ENCODE peak calls at places on chromosome 20, in nine cellular contexts. H, O, X, J, N, I, M, R and D are unnamed samples.

GRCh38 chr20:40176442-40176841 is 512.6 kb downstream of the MAFB start:
- DNase-seq in I (no peak), M (no peak), X (peak), H (no peak), R (no peak), O (no peak), J (no peak), N (no peak), D (no peak)

GRCh38 chr20:11248691-11249178 is 574.9 kb upstream of the JAG1 start:
- DNase-seq in I (no peak), J (no peak), O (peak), R (no peak), N (no peak), X (no peak), M (no peak), H (no peak), D (no peak)

GRCh38 chr20:59120491-59120890 is 43.1 kb upstream of the ZNF831 start:
- DNase-seq in N (no peak), J (no peak), X (no peak), M (no peak), O (no peak), H (peak), R (no peak), I (no peak), D (no peak)

GRCh38 chr20:31901615-31902014 is 31.2 kb downstream of the TTLL9 start:
- DNase-seq in R (no peak), O (no peak), J (no peak), X (no peak), N (peak), H (no peak), M (no peak), I (no peak), D (no peak)

GRCh38 chr20:33724439-33725094 is 4.5 kb upstream of the PXMP4 start:
- DNase-seq in X (no peak), I (no peak), H (no peak), O (no peak), J (no peak), N (no peak), R (no peak), M (no peak), D (no peak)

GRCh38 chr20:52974155-52974554 is 2.0 kb downstream of the TSHZ2 start:
- DNase-seq in O (no peak), J (no peak), R (no peak), I (peak), X (peak), M (no peak), N (no peak), H (peak), D (no peak)

GRCh38 chr20:59939052-59939878 is 840 bp downstream of the PPP1R3D start:
- DNase-seq in I (no peak), O (no peak), N (peak), J (peak), H (no peak), R (no peak), X (no peak), M (no peak), D (peak)

GRCh38 chr20:60294627-60295026 is 336.4 kb downstream of the CDH26 start:
- DNase-seq in X (no peak), N (no peak), I (no peak), R (no peak), M (no peak), O (no peak), H (no peak), J (no peak), D (no peak)

GRCh38 chr20:4135385-4136077 is 120.2 kb upstream of the RNF24 start:
- DNase-seq in X (peak), M (no peak), N (no peak), R (peak), H (no peak), J (peak), I (no peak), O (no peak), D (peak)

GRCh38 chr20:50064640-50065615 is 48.0 kb downstream of the UBE2V1 start:
- DNase-seq in X (no peak), N (no peak), H (no peak), I (peak), O (no peak), M (no peak), J (no peak), R (no peak), D (no peak)

GRCh38 chr20:58420798-58421496 is 31.9 kb downstream of the VAPB start:
- DNase-seq in R (peak), X (peak), N (no peak), H (no peak), O (no peak), J (no peak), M (no peak), I (no peak), D (peak)

GRCh38 chr20:10217517-10218410 is 866 bp upstream of the SNAP25 start:
- DNase-seq in I (peak), X (peak), N (no peak), H (no peak), O (peak), J (peak), M (no peak), R (peak), D (no peak)

GRCh38 chr20:31720486-31721407 is 1.9 kb downstream of the BCL2L1 start:
- DNase-seq in H (no peak), J (no peak), I (no peak), M (no peak), N (no peak), R (no peak), X (no peak), O (no peak), D (peak)

GRCh38 chr20:5316188-5317158 is at the start of gene PROKR2:
- DNase-seq in N (no peak), J (peak), I (peak), X (peak), H (no peak), R (no peak), M (no peak), O (no peak), D (no peak)

GRCh38 chr20:9928281-9928737 is 89.4 kb upstream of the PAK5 start:
- DNase-seq in H (no peak), O (no peak), R (no peak), I (no peak), X (no peak), M (no peak), J (no peak), N (no peak), D (no peak)

GRCh38 chr20:21767739-21768223 is 62.3 kb downstream of the PAX1 start:
- DNase-seq in I (peak), R (no peak), N (peak), O (no peak), X (no peak), J (peak), M (no peak), H (no peak), D (peak)

GRCh38 chr20:24681634-24682495 is 212.4 kb downstream of the SYNDIG1 start:
- DNase-seq in N (peak), M (no peak), R (no peak), X (no peak), O (no peak), H (no peak), I (no peak), J (no peak), D (no peak)

GRCh38 chr20:37071481-37071911 is 24.3 kb downstream of the RBL1 start:
- DNase-seq in O (no peak), X (peak), H (peak), I (no peak), N (no peak), M (no peak), J (no peak), R (no peak), D (peak)

GRCh38 chr20:11060423-11061205 is 386.8 kb upstream of the JAG1 start:
- DNase-seq in J (no peak), N (no peak), X (no peak), M (no peak), R (no peak), I (no peak), H (no peak), O (no peak), D (no peak)

GRCh38 chr20:6700563-6701328 is 66.7 kb upstream of the BMP2 start:
- DNase-seq in O (no peak), M (no peak), R (no peak), X (no peak), N (peak), H (no peak), I (no peak), J (no peak), D (no peak)

GRCh38 chr20:8646026-8646425 is 422.9 kb upstream of the PLCB4 start:
- DNase-seq in J (no peak), M (no peak), X (peak), N (no peak), H (no peak), R (no peak), I (no peak), O (no peak), D (peak)

GRCh38 chr20:41631826-41632225 is 13.6 kb upstream of the CHD6 start:
- DNase-seq in J (no peak), N (no peak), X (peak), H (no peak), O (no peak), R (no peak), I (no peak), M (no peak), D (no peak)

GRCh38 chr20:50750145-50750671 is 18.8 kb downstream of the PARD6B start:
- DNase-seq in X (no peak), J (no peak), I (no peak), R (no peak), O (no peak), H (no peak), N (no peak), M (no peak), D (no peak)

GRCh38 chr20:38827770-38828281 is 22.3 kb downstream of the PPP1R16B start:
- DNase-seq in H (no peak), J (no peak), O (no peak), I (no peak), R (no peak), X (no peak), N (no peak), M (no peak), D (no peak)

GRCh38 chr20:33081411-33082154 is 2.1 kb downstream of the BPIFB4 start:
- DNase-seq in N (no peak), J (no peak), H (no peak), M (no peak), X (no peak), O (no peak), R (no peak), I (no peak), D (no peak)

GRCh38 chr20:22346716-22347115 is 237.7 kb downstream of the FOXA2 start:
- DNase-seq in O (no peak), R (no peak), H (no peak), M (no peak), I (no peak), J (no peak), N (no peak), X (peak), D (peak)

GRCh38 chr20:44517454-44517853 is 4.4 kb downstream of the SERINC3 start:
- DNase-seq in N (no peak), H (no peak), X (no peak), I (no peak), J (no peak), R (no peak), M (no peak), O (no peak), D (no peak)

GRCh38 chr20:49276201-49276894 is 1.5 kb downstream of the ZNFX1 start:
- DNase-seq in O (peak), N (no peak), R (peak), I (no peak), H (peak), X (peak), M (no peak), J (no peak), D (peak)